ENCODE peak calls at places on chromosomes 2 and 18, in ten cellular contexts. Z, C, G, H, X, E, B, S, R and J are unnamed samples.

GRCh38 chr18:12307871-12308385 is at the start of gene TUBB6:
- DNase-seq in S (peak; percentile 79), Z (peak; percentile 88), B (peak; percentile 91), X (peak; percentile 89), H (peak; percentile 93), G (peak; percentile 81), E (peak; percentile 81), R (no peak), C (peak; percentile 38), J (no peak)

GRCh38 chr18:830315-830901 is 18.4 kb upstream of the YES1 start:
- DNase-seq in H (no peak), E (peak; percentile 67), G (no peak), Z (no peak), X (peak; percentile 75), S (no peak), B (peak; percentile 35), R (peak; percentile 79), C (no peak), J (peak; percentile 52)

GRCh38 chr2:209771474-209772292 is at the start of gene UNC80:
- DNase-seq in R (no peak), C (peak; percentile 19), E (peak; percentile 36), Z (peak; percentile 81), H (peak; percentile 81), X (peak; percentile 47), B (peak; percentile 43), G (no peak), S (peak; percentile 61), J (no peak)

GRCh38 chr18:32373505-32373904 is 97.2 kb downstream of the GAREM1 start:
- DNase-seq in Z (no peak), X (no peak), G (no peak), R (no peak), B (no peak), C (no peak), E (no peak), H (no peak), S (no peak), J (no peak)

GRCh38 chr2:239300871-239301742 is 99.7 kb downstream of the HDAC4 start:
- DNase-seq in C (no peak), E (no peak), Z (peak; percentile 53), H (peak; percentile 84), R (peak; percentile 58), B (no peak), G (no peak), X (no peak), S (no peak), J (no peak)

GRCh38 chr2:48315847-48316194 is 214.1 kb upstream of the STON1 start:
- DNase-seq in E (no peak), S (peak; percentile 41), B (peak; percentile 22), Z (no peak), R (peak; percentile 53), X (no peak), H (no peak), C (peak; percentile 28), G (no peak), J (no peak)

GRCh38 chr2:205975082-205975949 is 110.7 kb downstream of the INO80D start:
- DNase-seq in G (no peak), E (no peak), X (no peak), S (no peak), H (peak; percentile 31), C (peak; percentile 85), R (no peak), B (peak; percentile 35), Z (no peak), J (no peak)

GRCh38 chr2:133717497-133717896 is 149.2 kb upstream of the NCKAP5 start:
- DNase-seq in H (no peak), R (no peak), B (no peak), C (no peak), Z (no peak), E (no peak), G (peak; percentile 71), S (no peak), X (no peak), J (no peak)

GRCh38 chr18:4293337-4293736 is 161.8 kb downstream of the DLGAP1 start:
- DNase-seq in B (no peak), X (no peak), R (no peak), Z (no peak), H (no peak), E (no peak), S (no peak), C (no peak), G (no peak), J (no peak)

GRCh38 chr18:37617623-37618022 is 52.0 kb upstream of the CELF4 start:
- DNase-seq in E (no peak), B (no peak), Z (no peak), X (no peak), S (no peak), H (no peak), G (no peak), R (peak; percentile 10), C (no peak), J (no peak)

GRCh38 chr2:122639176-122639575 is 883.7 kb downstream of the TSN start:
- DNase-seq in C (no peak), S (no peak), E (no peak), B (no peak), G (no peak), H (no peak), Z (no peak), R (no peak), X (no peak), J (no peak)

GRCh38 chr2:74051504-74051903 is 66.8 kb downstream of the TET3 start:
- DNase-seq in H (no peak), R (no peak), B (no peak), C (no peak), E (no peak), G (no peak), S (no peak), X (no peak), Z (no peak), J (no peak)

GRCh38 chr2:46435796-46436360 is 43.5 kb upstream of the TMEM247 start:
- DNase-seq in S (no peak), C (no peak), H (no peak), B (no peak), R (no peak), E (peak; percentile 68), Z (no peak), X (no peak), G (no peak), J (no peak)

GRCh38 chr2:73877071-73877802 is 15.6 kb upstream of the ACTG2 start:
- DNase-seq in S (no peak), Z (no peak), X (no peak), H (no peak), B (no peak), C (no peak), R (no peak), E (no peak), G (no peak), J (no peak)

GRCh38 chr18:68176901-68177300 is 538.0 kb downstream of the TMX3 start:
- DNase-seq in S (no peak), X (peak; percentile 5), Z (no peak), R (no peak), H (no peak), G (peak; percentile 59), B (no peak), C (no peak), E (no peak), J (no peak)

GRCh38 chr2:195352581-195352980 is 304.4 kb upstream of the SLC39A10 start:
- DNase-seq in E (no peak), B (no peak), C (peak; percentile 28), X (no peak), Z (no peak), S (no peak), R (no peak), H (no peak), G (no peak), J (no peak)

GRCh38 chr2:37343537-37344434 is 644 bp upstream of the QPCT start:
- DNase-seq in H (no peak), X (no peak), E (peak; percentile 73), C (peak; percentile 64), G (peak; percentile 34), B (no peak), R (no peak), S (no peak), Z (no peak), J (no peak)
- TF ChIP-seq CTCF in H (no peak), X (peak; percentile 52), E (peak; percentile 46), C (peak; percentile 53), G (peak; percentile 57), B (no peak), R (no peak), S (peak; percentile 25), Z (peak; percentile 23), J (peak; percentile 35)

GRCh38 chr18:27780061-27780740 is 396.7 kb downstream of the CDH2 start:
- DNase-seq in Z (no peak), B (no peak), E (no peak), G (peak; percentile 57), R (no peak), S (no peak), X (no peak), C (no peak), H (no peak), J (no peak)

GRCh38 chr18:27778925-27779324 is 398.0 kb downstream of the CDH2 start:
- DNase-seq in G (no peak), E (no peak), H (no peak), S (no peak), C (no peak), Z (no peak), B (no peak), X (no peak), R (no peak), J (no peak)

DNA sequence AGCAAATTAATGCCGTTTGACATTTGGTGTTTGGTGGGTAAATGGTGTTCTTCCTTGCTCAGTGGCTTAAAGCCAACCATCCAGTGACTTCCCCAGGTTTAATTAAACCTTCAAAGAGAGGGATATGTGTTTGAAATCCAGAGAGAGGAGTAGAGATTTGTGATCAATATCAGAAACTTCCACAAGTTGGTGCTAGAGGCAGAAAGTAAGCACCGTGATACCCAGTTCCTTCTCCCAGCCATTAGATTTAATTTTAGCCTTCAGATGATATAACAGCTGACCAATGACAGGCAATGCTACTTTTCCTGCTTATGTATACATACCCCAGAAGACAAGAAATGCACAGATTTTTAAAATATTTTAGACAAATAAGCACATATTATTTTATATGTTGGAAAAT is 398.5 kb downstream of the CDH2 start:
- DNase-seq in X (peak; percentile 0), H (no peak), S (no peak), B (no peak), G (peak; percentile 33), E (peak; percentile 17), Z (no peak), C (peak; percentile 6), R (no peak), J (no peak)
- TF ChIP-seq CTCF in X (peak; percentile 65), H (no peak), S (no peak), B (no peak), G (peak; percentile 75), E (peak; percentile 51), Z (no peak), C (peak; percentile 30), R (peak; percentile 12), J (peak; percentile 46)

GRCh38 chr2:98175811-98176210 is 88.8 kb downstream of the VWA3B start:
- DNase-seq in E (no peak), B (no peak), C (no peak), G (no peak), Z (no peak), X (no peak), S (no peak), H (no peak), R (peak; percentile 40), J (no peak)
- TF ChIP-seq CTCF in E (no peak), B (peak; percentile 32), C (no peak), G (no peak), Z (no peak), X (no peak), S (no peak), H (no peak), R (peak; percentile 35), J (no peak)

DNA sequence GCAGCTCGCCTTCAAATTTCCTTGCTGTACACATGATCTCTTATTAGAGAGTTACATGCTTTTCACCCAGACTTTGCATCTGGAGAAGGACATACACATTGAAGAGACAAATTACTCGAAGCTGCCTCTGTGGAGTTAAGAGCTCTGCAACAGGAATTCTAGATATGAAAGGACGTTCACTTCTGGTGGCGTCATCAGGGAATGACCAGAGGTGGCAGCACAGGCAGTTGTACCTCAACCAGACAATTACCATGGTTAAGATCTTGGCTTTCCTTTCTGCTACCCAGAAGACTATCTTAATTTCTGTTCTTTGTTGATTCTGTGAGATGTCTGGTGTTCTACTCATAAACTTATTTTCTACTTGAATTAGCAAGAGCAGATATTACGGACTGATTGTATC is 39.1 kb upstream of the MC4R start:
- DNase-seq in E (no peak), G (no peak), B (no peak), Z (no peak), C (no peak), S (no peak), X (no peak), R (no peak), H (no peak), J (no peak)
- TF ChIP-seq CTCF in E (no peak), G (peak; percentile 44), B (no peak), Z (no peak), C (no peak), S (no peak), X (peak; percentile 3), R (peak; percentile 32), H (no peak), J (peak; percentile 19)